ENCODE peak calls at places on chromosomes 7 and 10, in seven cellular contexts. C is heart right ventricle, G is lung, E is upper lobe of right lung, Y is mucosa of descending colon, O is right lobe of liver, W is tibial nerve. K is an unnamed sample.

GRCh38 chr10:74282151-74282852 is 131.3 kb downstream of the ADK start:
- DNase-seq in C (no peak), W (no peak), O (no peak), G (no peak), Y (no peak), E (no peak), K (no peak)

GRCh38 chr7:2838873-2839578 is 5.1 kb downstream of the GNA12 start:
- DNase-seq in Y (no peak), W (no peak), C (no peak), E (no peak), G (no peak), O (no peak), K (no peak)

GRCh38 chr10:68578945-68579344 is 18.8 kb downstream of the TET1 start:
- DNase-seq in G (no peak), E (no peak), C (no peak), W (no peak), O (no peak), Y (no peak), K (no peak)

GRCh38 chr10:120253131-120253530 is 203.9 kb upstream of the PLPP4 start:
- DNase-seq in G (no peak), W (no peak), O (no peak), E (no peak), C (no peak), Y (no peak), K (no peak)

GRCh38 chr7:87216701-87217508 is 2.6 kb downstream of the TMEM243 start:
- DNase-seq in Y (no peak), G (no peak), O (no peak), C (no peak), E (no peak), W (no peak), K (no peak)

GRCh38 chr10:52128056-52128683 is 185.9 kb upstream of the DKK1 start:
- DNase-seq in G (no peak), O (no peak), W (no peak), C (no peak), Y (no peak), E (no peak), K (no peak)

GRCh38 chr7:6631605-6632004 is 5.5 kb upstream of the ZNF316 start:
- DNase-seq in C (no peak), Y (no peak), E (no peak), G (no peak), W (no peak), O (no peak), K (no peak)

GRCh38 chr10:124739119-124739921 is 4.9 kb downstream of the FAM53B start:
- DNase-seq in C (no peak), W (peak; percentile 7), O (no peak), Y (no peak), E (no peak), G (peak; percentile 25), K (no peak)

GRCh38 chr10:308101-308500 is 172.8 kb downstream of the ZMYND11 start:
- DNase-seq in W (no peak), G (no peak), Y (no peak), E (no peak), C (no peak), O (no peak), K (no peak)

GRCh38 chr10:128052696-128053095 is 73.5 kb downstream of the MKI67 start:
- DNase-seq in G (no peak), E (no peak), C (no peak), O (no peak), W (no peak), Y (no peak), K (no peak)

GRCh38 chr7:17422966-17423365 is 124.5 kb downstream of the AHR start:
- DNase-seq in E (no peak), Y (no peak), W (no peak), C (no peak), G (no peak), O (no peak), K (no peak)

GRCh38 chr7:127667017-127667670 is 15.2 kb downstream of the SND1 start:
- DNase-seq in E (no peak), C (no peak), G (no peak), O (no peak), Y (no peak), W (no peak), K (no peak)

GRCh38 chr10:94292448-94293118 is 70.2 kb downstream of the NOC3L start:
- DNase-seq in O (no peak), Y (peak; percentile 50), G (no peak), E (no peak), W (peak; percentile 56), C (peak; percentile 46), K (no peak)

GRCh38 chr10:35739998-35740397 is 97.9 kb upstream of the FZD8 start:
- DNase-seq in G (no peak), C (no peak), O (no peak), W (no peak), Y (no peak), E (no peak), K (no peak)

GRCh38 chr7:105805619-105806018 is 70.8 kb downstream of the ATXN7L1 start:
- DNase-seq in Y (no peak), W (no peak), O (no peak), C (peak; percentile 18), E (no peak), G (no peak), K (no peak)

GRCh38 chr10:92591550-92592140 is 1.3 kb upstream of the KIF11 start:
- DNase-seq in W (peak; percentile 84), Y (peak; percentile 93), E (peak; percentile 97), C (peak; percentile 92), G (peak; percentile 91), O (peak; percentile 92), K (peak; percentile 91)

GRCh38 chr7:17620588-17620987 is 319.7 kb downstream of the SNX13 start:
- DNase-seq in W (no peak), Y (no peak), O (no peak), G (no peak), E (no peak), C (no peak), K (no peak)

GRCh38 chr7:29453022-29453421 is 110.6 kb upstream of the PRR15 start:
- DNase-seq in G (no peak), W (no peak), C (no peak), Y (no peak), E (no peak), O (no peak), K (no peak)

DNA sequence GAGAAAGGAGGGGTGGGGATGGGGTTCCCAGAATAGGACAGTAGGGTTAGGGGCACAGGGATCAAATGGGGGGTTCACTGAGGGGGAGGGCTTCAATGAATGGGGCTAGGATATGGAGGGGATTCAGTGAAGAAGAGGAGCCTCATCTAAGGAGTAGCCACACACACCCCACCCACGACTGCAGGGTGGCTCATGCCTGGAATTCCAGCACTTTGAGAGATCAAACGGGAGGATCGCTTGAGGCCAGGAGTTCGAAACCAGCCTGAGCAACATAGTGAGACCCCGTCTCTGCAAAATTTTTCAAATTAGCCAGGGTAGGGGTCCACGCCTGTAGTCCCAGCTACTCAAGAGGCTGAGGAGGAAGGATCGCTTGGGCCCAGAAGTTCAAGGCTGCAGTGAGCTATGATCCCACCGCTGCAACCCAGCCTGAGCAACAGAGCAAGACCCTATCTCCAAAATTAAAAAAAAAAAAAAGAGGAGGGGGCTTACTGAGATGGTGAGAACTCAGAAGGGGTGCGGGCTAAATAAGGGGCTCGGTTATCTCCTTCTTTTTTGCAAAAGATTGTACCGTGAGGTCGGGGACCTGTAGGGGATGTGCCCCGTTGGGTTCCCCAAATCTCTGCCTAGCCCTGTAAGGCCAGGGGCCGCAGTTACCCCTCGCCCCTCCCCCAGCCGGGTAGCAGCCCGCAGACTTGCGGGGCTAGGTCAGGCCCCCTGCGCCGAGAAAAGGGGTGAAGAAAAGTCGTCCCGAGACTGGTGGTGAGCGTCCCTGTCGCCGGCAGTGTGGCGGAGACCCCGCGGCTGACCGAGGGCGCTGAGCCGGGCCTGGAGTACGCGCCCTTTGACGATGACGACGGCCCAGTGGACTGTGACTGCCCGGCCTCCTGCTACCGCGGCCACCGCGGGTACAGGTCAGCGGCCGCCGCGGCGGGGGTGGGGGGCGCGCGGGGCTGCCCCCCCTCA is 43.1 kb upstream of the HSPB1 start:
- DNase-seq in Y (no peak), C (no peak), G (no peak), W (no peak), O (no peak), E (no peak), K (no peak)
- H3K4me3 ChIP-seq in Y (no peak overlapping the region), C (peak overlapping the region; percentile 14), G (no peak overlapping the region), W (no peak overlapping the region), O (peak overlapping the region; percentile 12), E (peak overlapping the region; percentile 14), K (no peak overlapping the region)

GRCh38 chr7:151007469-151007898 is 16.7 kb downstream of the NOS3 start:
- DNase-seq in E (no peak), Y (no peak), W (no peak), G (no peak), C (no peak), O (no peak), K (no peak)

GRCh38 chr7:151009340-151010001 is 14.8 kb downstream of the ATG9B start:
- DNase-seq in W (no peak), Y (no peak), O (no peak), E (no peak), C (no peak), G (no peak), K (no peak)

GRCh38 chr7:151008143-151008510 is 16.2 kb downstream of the ATG9B start:
- DNase-seq in Y (no peak), C (no peak), E (no peak), G (no peak), W (no peak), O (no peak), K (no peak)

GRCh38 chr7:151010002-151010306 is 14.3 kb downstream of the ATG9B start:
- DNase-seq in E (no peak), W (no peak), Y (no peak), C (no peak), O (no peak), G (no peak), K (no peak)

GRCh38 chr7:151008511-151009323 is 15.6 kb downstream of the ATG9B start:
- DNase-seq in O (peak; percentile 70), W (no peak), E (peak; percentile 83), G (peak; percentile 59), Y (peak; percentile 53), C (peak; percentile 88), K (peak; percentile 92)
- TF ChIP-seq CTCF in O (peak; percentile 50), W (peak; percentile 68), E (peak; percentile 74), G (no peak), Y (peak; percentile 62), C (peak; percentile 89), K (no peak)

DNA sequence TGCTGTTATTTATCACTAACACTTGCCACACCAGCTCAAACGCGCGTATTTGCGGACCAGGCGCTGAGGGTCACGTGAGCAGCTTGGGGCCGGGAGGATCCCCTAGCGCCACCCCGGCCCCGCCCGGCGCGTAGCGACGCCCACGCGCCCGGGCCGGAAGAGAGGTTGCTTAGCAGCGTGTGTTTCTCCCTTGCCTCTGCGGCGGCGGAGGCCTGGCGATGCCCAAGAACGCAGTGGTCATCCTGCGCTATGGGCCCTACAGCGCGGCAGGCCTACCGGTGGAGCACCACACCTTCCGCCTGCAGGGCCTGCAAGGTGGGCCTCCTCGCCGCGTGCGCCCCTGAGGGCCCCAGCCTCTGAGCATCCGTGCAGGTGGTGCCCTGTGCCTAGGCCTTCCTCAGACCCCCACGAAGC is at the start of gene C10orf53:
- DNase-seq in E (no peak), Y (peak; percentile 21), G (no peak), W (no peak), O (peak; percentile 25), C (peak; percentile 29), K (no peak)
- H3K4me3 ChIP-seq in E (no peak within 1 kb of the TSS), Y (no peak within 1 kb of the TSS), G (no peak within 1 kb of the TSS), W (no peak within 1 kb of the TSS), O (no peak within 1 kb of the TSS), C (no peak within 1 kb of the TSS), K (no peak within 1 kb of the TSS)

DNA sequence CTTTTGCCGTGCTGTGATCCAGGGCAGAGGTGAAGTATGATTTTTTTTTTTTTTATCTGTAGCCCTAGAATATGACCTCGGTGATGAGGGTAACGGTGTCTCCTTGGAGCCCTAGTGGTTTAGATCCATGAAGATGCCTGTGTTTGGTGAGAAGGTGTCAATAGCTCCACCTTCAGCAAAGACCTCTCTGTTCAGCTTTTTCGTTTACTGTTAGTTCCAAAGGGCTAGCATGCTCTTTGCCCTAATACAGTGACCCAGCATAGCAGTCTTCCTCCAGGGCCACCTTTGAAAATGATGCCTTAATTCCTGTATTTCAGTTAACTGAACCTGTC is 748 bp upstream of the MRPS16 start:
- DNase-seq in O (no peak), W (no peak), C (no peak), E (no peak), Y (peak; percentile 9), G (no peak), K (no peak)
- TF ChIP-seq CTCF in O (no peak), W (no peak), C (no peak), E (no peak), Y (no peak), G (no peak), K (no peak)